ENCODE peak calls at places on chromosomes 11 and 22, in four cellular contexts. W is fibroblast of lung, M is neural progenitor cell, X is mammary epithelial cell. K is an unnamed sample.

GRCh38 chr11:33013706-33014105 is 2.0 kb upstream of the DEPDC7 start:
- DNase-seq in W (no peak), X (no peak), M (no peak), K (peak; percentile 13)

GRCh38 chr11:3837793-3838192 is 3.0 kb downstream of the RHOG start:
- DNase-seq in X (no peak), M (no peak), W (no peak), K (peak; percentile 50)

GRCh38 chr11:15793032-15793996 is 563.0 kb downstream of the SOX6 start:
- DNase-seq in M (no peak), W (peak; percentile 95), X (peak; percentile 87), K (peak; percentile 64)

GRCh38 chr11:29200776-29201574 is 815.9 kb downstream of the KCNA4 start:
- DNase-seq in X (peak; percentile 36), M (no peak), W (no peak), K (no peak)

GRCh38 chr11:74106125-74106524 is 64.7 kb downstream of the C2CD3 start:
- DNase-seq in M (no peak), X (no peak), W (no peak), K (no peak)

GRCh38 chr22:25060522-25061071 is 108.1 kb downstream of the KIAA1671 start:
- DNase-seq in M (no peak), W (no peak), X (no peak), K (no peak)

GRCh38 chr11:114321621-114322257 is 25.5 kb downstream of the NNMT start:
- DNase-seq in X (peak; percentile 76), W (peak; percentile 94), M (no peak), K (peak; percentile 94)

GRCh38 chr11:73797457-73797856 is 9.8 kb downstream of the MRPL48 start:
- DNase-seq in M (no peak), X (no peak), W (no peak), K (no peak)

GRCh38 chr11:11570823-11571222 is 51.0 kb downstream of the GALNT18 start:
- DNase-seq in W (no peak), M (no peak), X (no peak), K (no peak)
- H3K79me2 ChIP-seq in W (no peaks in the 10 kb centered on the region), M (no peaks in the 10 kb centered on the region), X (peaks cover 60% of the 10 kb centered on the region), K (no peaks in the 10 kb centered on the region)

DNA sequence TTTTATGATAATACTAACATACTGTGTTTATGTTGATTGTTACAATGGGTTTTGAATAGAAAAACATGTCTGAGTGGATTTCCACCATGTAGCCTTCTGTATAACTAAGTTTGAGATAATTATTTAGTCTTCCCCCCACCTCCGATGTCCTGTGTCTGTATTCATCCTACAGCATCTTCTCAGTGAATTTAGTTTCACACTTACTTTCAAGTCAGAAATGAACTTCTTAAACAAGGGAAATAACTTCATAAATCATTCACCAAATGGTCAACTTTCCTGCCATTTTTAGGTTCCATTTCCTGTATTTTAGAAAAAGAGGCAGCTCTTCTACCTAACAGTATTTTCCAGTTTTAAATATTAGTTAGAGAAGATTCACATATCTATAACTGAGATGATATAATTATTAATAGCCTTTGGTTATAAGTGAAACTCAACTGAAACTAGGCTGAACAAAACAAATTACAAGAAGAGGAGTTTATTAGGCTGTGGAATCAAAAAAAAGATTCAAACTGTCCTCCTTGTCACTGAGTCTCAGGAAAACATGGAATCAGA is 3.5 kb downstream of the OR51B5 start:
- DNase-seq in X (no peak), M (no peak), W (no peak), K (no peak)
- H3K4me3 ChIP-seq in X (no peak overlapping the region), M (no peak overlapping the region), W (no peak overlapping the region), K (no peak overlapping the region)

GRCh38 chr11:13682212-13682611 is 13.7 kb downstream of the FAR1 start:
- DNase-seq in X (no peak), W (no peak), M (no peak), K (no peak)
- H3K79me2 ChIP-seq in X (peaks cover 100% of the 10 kb centered on the region), W (peaks cover 75% of the 10 kb centered on the region), M (peaks cover 100% of the 10 kb centered on the region), K (peaks cover 100% of the 10 kb centered on the region)

GRCh38 chr11:22416462-22416861 is 78.3 kb downstream of the SLC17A6 start:
- DNase-seq in X (peak; percentile 21), M (no peak), W (no peak), K (peak; percentile 58)
- H3K4me3 ChIP-seq in X (no peak overlapping the region), M (no peak overlapping the region), W (no peak overlapping the region), K (no peak overlapping the region)

DNA sequence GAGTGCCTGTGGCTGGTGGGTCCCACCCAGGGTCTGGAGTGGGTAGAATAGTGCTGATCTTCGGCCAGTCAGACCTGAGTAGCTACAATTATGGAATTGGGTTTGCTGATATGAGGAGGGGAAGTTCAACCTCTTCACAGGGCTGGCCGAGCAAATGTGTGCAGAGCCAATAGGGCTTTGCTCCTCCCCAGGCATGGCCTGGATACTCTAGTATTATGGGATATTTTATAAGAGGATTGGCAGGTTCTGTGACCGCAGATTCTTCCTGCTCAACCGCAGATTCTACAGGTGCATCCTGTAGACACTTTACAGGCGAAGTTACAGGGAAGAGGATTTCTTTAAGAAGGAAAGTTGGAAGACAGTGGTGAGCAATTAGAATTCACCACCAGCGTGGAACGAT is 44.3 kb downstream of the TBC1D22A start:
- DNase-seq in W (no peak), M (no peak), X (no peak), K (no peak)
- H3K79me2 ChIP-seq in W (no peaks in the 10 kb centered on the region), M (peaks cover 5% of the 10 kb centered on the region), X (peaks cover 56% of the 10 kb centered on the region), K (peaks cover 42% of the 10 kb centered on the region)

DNA sequence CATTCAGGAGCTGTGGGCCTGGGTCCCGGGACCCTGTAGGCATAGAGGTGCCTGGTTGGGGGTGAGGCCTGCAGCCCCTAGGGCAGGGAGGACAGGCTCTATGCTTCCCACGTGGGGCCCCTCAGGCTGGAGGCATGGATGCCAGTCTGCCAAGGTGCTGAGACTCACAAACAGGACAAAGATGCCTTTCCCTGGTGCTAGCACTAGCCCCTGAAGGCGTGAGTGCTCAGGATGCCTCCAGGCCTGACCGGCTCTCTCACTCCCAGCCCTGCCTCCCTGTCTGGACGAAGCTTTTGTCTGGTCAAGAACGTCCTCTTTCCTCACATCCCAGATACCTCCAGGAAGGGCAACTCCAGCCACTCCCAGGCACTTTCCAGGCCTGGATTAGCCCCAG is 2.1 kb downstream of the CDC42BPG start:
- DNase-seq in M (peak; percentile 31), X (peak; percentile 57), W (no peak), K (no peak)
- H3K4me3 ChIP-seq in M (no peak overlapping the region), X (no peak overlapping the region), W (no peak overlapping the region), K (no peak overlapping the region)

DNA sequence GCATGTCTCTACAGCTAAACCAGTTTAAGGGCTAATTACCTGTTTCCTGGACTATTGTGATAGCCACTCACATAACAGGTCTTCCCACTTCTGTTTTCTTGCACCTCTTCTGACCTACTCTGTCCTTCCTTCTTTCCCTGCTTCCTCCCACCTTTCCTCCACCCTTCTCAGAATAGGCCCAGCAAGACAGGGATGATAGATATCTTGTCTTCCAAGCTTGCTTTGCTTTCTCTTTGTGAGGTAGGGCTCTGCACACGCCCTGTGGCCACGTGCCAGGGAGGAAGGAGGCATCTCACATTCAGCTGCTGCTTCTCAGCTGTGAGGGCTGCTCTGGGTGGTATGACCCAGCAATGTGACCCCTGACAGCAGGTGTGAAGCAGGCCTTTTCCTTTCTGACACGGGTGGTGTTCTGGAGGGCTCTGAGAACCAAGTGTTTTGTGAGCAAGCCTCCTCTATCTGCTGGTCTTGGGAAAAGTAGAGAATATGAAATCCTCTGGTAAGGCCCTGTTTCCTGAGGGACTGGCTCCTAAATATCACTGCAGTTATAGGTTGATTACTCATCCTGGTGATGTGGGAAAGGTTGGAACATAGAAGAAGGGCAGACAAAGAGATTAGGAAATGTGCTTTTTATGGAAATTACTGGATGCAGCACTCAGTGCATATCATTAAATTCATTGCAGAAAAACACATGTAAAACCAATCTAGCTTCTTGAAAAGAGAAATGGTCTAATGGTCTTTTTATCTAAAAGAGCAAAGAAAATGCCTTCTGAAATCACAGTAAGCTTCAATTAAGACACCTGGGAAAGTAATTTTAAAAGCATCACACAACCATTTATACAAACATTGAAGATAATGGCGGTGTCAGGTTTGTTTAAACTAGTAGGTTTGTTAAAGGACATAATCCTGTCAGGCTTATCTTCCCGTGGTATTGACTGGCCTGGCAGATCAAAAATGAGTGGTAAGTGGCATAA is 8.5 kb downstream of the AMOTL1 start:
- DNase-seq in X (peak; percentile 72), W (peak; percentile 82), M (peak; percentile 41), K (peak; percentile 83)
- H3K79me2 ChIP-seq in X (peaks cover 98% of the 10 kb centered on the region), W (peaks cover 73% of the 10 kb centered on the region), M (peaks cover 99% of the 10 kb centered on the region), K (peaks cover 100% of the 10 kb centered on the region)